ENCODE peak calls at places on chromosomes 16 and 17, in four cellular contexts. M is endothelial cell of umbilical vein; E is CD8-positive, alpha-beta T cell; I is tibial nerve. X is an unnamed sample.

GRCh38 chr17:81030726-81031570 is 4.0 kb upstream of the BAIAP2 start:
- DNase-seq in E (no peak), I (no peak), M (peak; percentile 32), X (no peak)

GRCh38 chr17:49742256-49742655 is 21.7 kb downstream of the FAM117A start:
- DNase-seq in M (no peak), E (no peak), I (no peak), X (no peak)

GRCh38 chr17:79915850-79916430 is 76.7 kb upstream of the CBX4 start:
- DNase-seq in M (no peak), I (no peak), E (no peak), X (no peak)

GRCh38 chr16:61823326-61823725 is 212.9 kb downstream of the CDH8 start:
- DNase-seq in M (no peak), I (no peak), E (no peak), X (no peak)

GRCh38 chr16:66961065-66961744 is at the start of gene CES3:
- DNase-seq in E (no peak), M (peak; percentile 46), I (no peak), X (no peak)

GRCh38 chr17:15502315-15503112 is 35.1 kb upstream of the CDRT4 start:
- DNase-seq in E (peak; percentile 52), M (peak; percentile 58), I (peak; percentile 90), X (peak; percentile 80)

GRCh38 chr17:48472485-48473281 is 42.7 kb upstream of the SKAP1 start:
- DNase-seq in I (no peak), E (no peak), M (no peak), X (no peak)

GRCh38 chr16:75304521-75305363 is 53.3 kb upstream of the BCAR1 start:
- DNase-seq in I (no peak), E (no peak), M (peak; percentile 53), X (peak; percentile 40)

GRCh38 chr17:60079401-60079861 is 710 bp upstream of the HEATR6 start:
- DNase-seq in M (peak; percentile 33), E (no peak), I (no peak), X (no peak)

GRCh38 chr16:86414991-86415740 is 95.2 kb upstream of the FOXF1 start:
- DNase-seq in E (no peak), I (no peak), M (peak; percentile 85), X (no peak)

GRCh38 chr16:75262800-75263127 is 11.3 kb upstream of the BCAR1 start:
- DNase-seq in I (no peak), M (no peak), E (no peak), X (no peak)

GRCh38 chr17:1082579-1082978 is 85.7 kb downstream of the TIMM22 start:
- DNase-seq in I (no peak), E (no peak), M (peak; percentile 74), X (no peak)

GRCh38 chr17:7702776-7703175 is 2.2 kb upstream of the EFNB3 start:
- DNase-seq in M (no peak), I (no peak), E (no peak), X (no peak)

GRCh38 chr17:71405101-71405500 is 715.7 kb upstream of the SOX9 start:
- DNase-seq in E (no peak), I (no peak), M (no peak), X (no peak)

GRCh38 chr17:72399023-72399607 is 278.3 kb downstream of the SOX9 start:
- DNase-seq in M (no peak), E (no peak), I (no peak), X (no peak)

GRCh38 chr16:85618509-85618908 is 5.4 kb downstream of the GSE1 start:
- DNase-seq in M (no peak), I (no peak), E (no peak), X (no peak)

GRCh38 chr17:65181237-65182061 is 44.3 kb downstream of the RGS9 start:
- DNase-seq in M (no peak), E (no peak), I (no peak), X (no peak)

GRCh38 chr17:38925263-38925995 is at the start of gene LASP1NB:
- DNase-seq in M (no peak), E (peak; percentile 40), I (no peak), X (no peak)

GRCh38 chr17:27764589-27764988 is 35.7 kb downstream of the NOS2 start:
- DNase-seq in I (no peak), E (no peak), M (no peak), X (no peak)

GRCh38 chr16:57775661-57776469 is 26.4 kb downstream of the KIFC3 start:
- DNase-seq in I (no peak), E (no peak), M (no peak), X (no peak)

GRCh38 chr16:11597268-11597690 is 10.6 kb upstream of the LITAF start:
- DNase-seq in E (no peak), M (no peak), I (no peak), X (no peak)

GRCh38 chr17:59004338-59005111 is 102.2 kb downstream of the TRIM37 start:
- DNase-seq in M (peak; percentile 74), E (peak; percentile 57), I (peak; percentile 66), X (peak; percentile 10)

GRCh38 chr17:22138861-22139469 is 446.6 kb downstream of the KCNJ18 start:
- DNase-seq in E (no peak), I (no peak), M (no peak), X (no peak)

GRCh38 chr16:28567292-28567691 is 13.6 kb downstream of the SGF29 start:
- DNase-seq in I (no peak), M (no peak), E (no peak), X (no peak)

GRCh38 chr17:32943647-32944191 is 15.8 kb downstream of the TMEM98 start:
- DNase-seq in I (no peak), E (no peak), M (no peak), X (no peak)

GRCh38 chr17:50127661-50128361 is 2.1 kb downstream of the SAMD14 start:
- DNase-seq in E (no peak), I (no peak), M (peak; percentile 51), X (no peak)

GRCh38 chr17:70144260-70144846 is 25.0 kb upstream of the KCNJ2 start:
- DNase-seq in M (peak; percentile 76), E (no peak), I (no peak), X (no peak)

GRCh38 chr17:39393732-39394131 is 7.7 kb downstream of the FBXL20 start:
- DNase-seq in I (no peak), E (no peak), M (peak; percentile 11), X (no peak)

GRCh38 chr17:49557204-49558024 is 18.3 kb upstream of the NXPH3 start:
- DNase-seq in E (no peak), I (no peak), M (peak; percentile 50), X (no peak)

GRCh38 chr16:68074850-68075249 is 10.3 kb upstream of the NFATC3 start:
- DNase-seq in E (peak; percentile 63), I (no peak), M (no peak), X (no peak)

GRCh38 chr16:84949776-84950436 is 61.4 kb downstream of the ZDHHC7 start:
- DNase-seq in E (no peak), M (no peak), I (no peak), X (no peak)

GRCh38 chr17:77915594-77916021 is 42.9 kb upstream of the TNRC6C start:
- DNase-seq in M (no peak), E (no peak), I (no peak), X (no peak)

GRCh38 chr16:53754938-53755910 is 51.3 kb downstream of the FTO start:
- DNase-seq in E (no peak), M (no peak), I (no peak), X (no peak)

DNA sequence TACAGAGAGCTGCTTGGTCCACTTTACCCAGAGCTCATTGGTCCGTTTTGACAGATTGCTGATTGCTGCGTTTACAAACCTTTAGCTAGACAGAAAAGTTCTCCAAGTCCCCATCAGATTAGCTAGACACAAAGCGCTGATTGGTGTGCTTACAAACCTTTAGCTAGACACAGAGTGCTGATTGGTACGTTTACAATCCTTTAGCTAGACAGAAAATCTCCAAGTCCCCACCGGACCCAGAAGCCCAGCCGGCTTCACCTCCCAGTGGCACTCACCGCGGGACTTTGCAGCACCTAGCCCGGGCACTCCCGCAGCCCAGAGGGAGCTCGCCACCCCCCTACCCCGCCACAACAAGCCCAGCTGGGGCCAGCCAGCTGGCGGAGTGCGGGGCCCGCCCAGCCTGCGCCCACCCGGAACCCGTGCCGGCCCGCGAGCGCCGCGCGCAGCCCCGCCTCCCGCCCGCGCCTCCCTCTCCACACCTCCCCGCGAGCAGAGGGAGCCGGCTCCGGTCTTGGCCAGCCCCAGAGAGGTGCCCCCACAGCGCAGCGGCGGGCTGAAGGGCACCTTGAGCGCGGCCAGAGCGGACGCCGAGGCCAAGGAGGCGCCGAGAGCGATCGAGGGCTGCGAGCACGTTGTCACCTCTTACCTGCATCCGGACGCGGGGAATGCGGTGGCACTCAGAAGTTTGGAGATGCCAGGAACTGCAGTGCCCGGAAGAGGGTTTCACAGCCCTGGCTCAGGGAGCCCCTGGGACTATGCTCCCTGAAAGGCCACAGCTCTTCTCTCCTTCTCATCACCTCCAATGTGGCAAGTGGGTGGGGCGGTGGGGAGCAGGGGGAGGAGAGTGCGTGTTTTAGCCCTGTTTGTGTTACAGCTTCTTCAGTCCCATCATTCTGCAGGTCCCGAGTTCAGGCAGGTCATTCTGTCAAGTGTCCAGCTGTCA is 1504.5 kb downstream of the CDH11 start:
- DNase-seq in I (no peak), M (peak; percentile 3), E (no peak), X (no peak)
- H3K4me3 ChIP-seq in I (no peak overlapping the region), M (peak overlapping the region; percentile 1), E (no peak overlapping the region), X (peak overlapping the region; percentile 43)

DNA sequence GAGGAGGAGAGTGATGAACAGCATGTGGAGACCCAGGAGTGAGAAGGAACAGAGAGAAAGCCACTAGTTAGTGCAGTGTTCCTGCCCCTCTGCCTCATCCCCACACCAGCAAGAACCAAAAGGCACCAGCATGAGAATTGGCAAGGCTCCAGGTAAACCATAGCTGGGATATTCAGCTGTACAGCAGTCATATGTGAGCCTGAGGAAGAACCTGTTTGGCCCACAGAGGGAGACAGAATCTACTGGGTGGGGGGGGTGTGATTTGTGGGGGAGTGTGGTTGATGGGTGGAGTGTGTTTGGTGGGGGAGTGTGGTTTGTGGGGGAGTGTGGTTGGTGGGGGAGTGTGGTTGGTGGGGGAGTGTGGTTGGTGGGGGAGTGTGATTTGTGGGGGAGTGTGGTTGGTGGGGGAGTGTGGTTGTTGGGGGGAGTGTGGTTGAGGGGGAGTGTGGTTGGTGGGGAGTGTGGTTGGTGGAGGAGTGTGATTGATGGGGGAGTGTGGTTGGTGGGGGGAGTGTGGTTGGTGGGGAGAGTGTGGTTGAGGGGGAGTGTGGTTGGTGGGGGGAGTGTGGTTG is 19.4 kb downstream of the MINK1 start:
- DNase-seq in I (no peak), E (no peak), M (peak; percentile 51), X (no peak)
- H3K27ac ChIP-seq in I (no peak overlapping the region), E (no peak overlapping the region), M (no peak overlapping the region), X (no peak overlapping the region)

GRCh38 chr16:55390838-55391237 is 66.8 kb downstream of the IRX6 start:
- DNase-seq in M (no peak), I (no peak), E (no peak), X (no peak)
- H3K4me1 ChIP-seq in M (no peaks in the 10 kb centered on the region), I (no peaks in the 10 kb centered on the region), E (no peaks in the 10 kb centered on the region), X (peaks cover 12% of the 10 kb centered on the region)

DNA sequence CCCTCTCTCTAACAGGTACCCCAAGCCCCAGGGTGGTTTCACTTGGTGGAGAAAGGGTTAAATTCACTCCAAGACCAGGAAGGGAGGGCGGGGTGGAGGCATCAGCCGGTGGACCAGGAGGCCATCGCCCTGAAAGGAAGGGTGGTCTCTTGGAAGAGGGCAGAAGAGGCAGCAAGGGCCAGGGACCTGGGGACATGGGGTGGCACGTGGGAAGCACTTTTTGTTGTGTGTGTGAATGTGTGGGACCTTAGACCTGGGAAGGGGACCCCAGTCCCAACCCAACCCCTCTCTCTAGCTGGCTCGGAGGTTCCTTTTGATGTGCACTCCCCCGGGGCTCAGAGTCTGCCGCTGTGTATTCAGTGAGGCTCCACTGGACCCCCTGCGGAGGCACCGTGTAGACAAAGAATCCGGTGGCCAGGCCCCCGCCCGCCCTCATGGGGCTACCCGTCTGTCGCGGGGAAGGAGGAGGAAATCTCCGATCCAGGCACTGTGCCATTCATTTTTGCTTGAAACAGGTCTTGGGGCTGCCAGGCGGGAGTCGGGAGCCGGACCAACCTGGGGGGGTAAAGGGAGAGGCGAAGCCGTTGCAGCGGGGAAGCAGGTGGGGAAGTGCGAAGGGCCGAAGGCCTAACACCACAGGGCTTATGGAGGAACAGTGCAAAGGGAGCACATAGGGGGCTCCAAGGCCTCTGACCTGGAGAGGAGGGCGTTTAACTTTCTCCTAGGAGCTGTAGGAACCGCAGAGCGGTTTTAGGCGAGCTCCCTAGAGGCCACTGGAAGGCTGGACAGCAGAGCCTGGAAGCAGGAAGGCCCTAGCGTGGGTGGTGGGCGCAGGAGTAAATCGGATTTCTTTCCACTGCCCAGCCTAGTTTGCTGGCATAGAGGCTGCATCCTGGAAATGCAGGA is 3.2 kb upstream of the WNT3 start:
- DNase-seq in E (no peak), M (no peak), I (no peak), X (no peak)
- H3K4me3 ChIP-seq in E (no peak overlapping the region), M (no peak overlapping the region), I (no peak overlapping the region), X (no peak overlapping the region)

X was measured in thoracic aorta.